ENCODE peak calls at places on chromosomes 16 and 17, in eight cellular contexts. Z, P, M, D, N, Y, S and H are unnamed samples.

GRCh38 chr17:79461041-79461440 is 149.8 kb downstream of the RBFOX3 start:
- DNase-seq in Z (no peak), P (no peak), M (no peak), D (no peak), N (no peak), Y (peak; percentile 58), S (no peak), H (no peak)

GRCh38 chr16:27378871-27379580 is 22.9 kb upstream of the IL21R start:
- DNase-seq in Z (no peak), P (no peak), M (no peak), D (no peak), N (peak; percentile 71), Y (no peak), S (no peak), H (no peak)

GRCh38 chr16:85332175-85332574 is 219.9 kb upstream of the CIBAR2 start:
- DNase-seq in Z (no peak), P (no peak), M (no peak), D (no peak), N (no peak), Y (no peak), S (no peak), H (no peak)

GRCh38 chr16:87390641-87391323 is 1.4 kb upstream of the MAP1LC3B start:
- DNase-seq in Z (no peak), P (no peak), M (no peak), D (peak; percentile 57), N (peak; percentile 83), Y (no peak), S (no peak), H (no peak)

GRCh38 chr17:78722101-78722761 is 59.8 kb downstream of the CYTH1 start:
- DNase-seq in Z (no peak), P (no peak), M (no peak), D (no peak), N (peak; percentile 86), Y (no peak), S (no peak), H (no peak)

GRCh38 chr16:11624645-11625607 is 38.2 kb upstream of the LITAF start:
- DNase-seq in Z (no peak), P (no peak), M (no peak), D (no peak), N (no peak), Y (no peak), S (no peak), H (no peak)

GRCh38 chr17:147796-148740 is 10.7 kb downstream of the SCGB1C2 start:
- DNase-seq in Z (no peak), P (peak; percentile 3), M (no peak), D (peak; percentile 16), N (peak; percentile 41), Y (no peak), S (peak; percentile 16), H (peak; percentile 30)

GRCh38 chr17:68383443-68384321 is 73.6 kb downstream of the WIPI1 start:
- DNase-seq in Z (no peak), P (peak; percentile 32), M (peak; percentile 82), D (no peak), N (no peak), Y (peak; percentile 50), S (no peak), H (no peak)

DNA sequence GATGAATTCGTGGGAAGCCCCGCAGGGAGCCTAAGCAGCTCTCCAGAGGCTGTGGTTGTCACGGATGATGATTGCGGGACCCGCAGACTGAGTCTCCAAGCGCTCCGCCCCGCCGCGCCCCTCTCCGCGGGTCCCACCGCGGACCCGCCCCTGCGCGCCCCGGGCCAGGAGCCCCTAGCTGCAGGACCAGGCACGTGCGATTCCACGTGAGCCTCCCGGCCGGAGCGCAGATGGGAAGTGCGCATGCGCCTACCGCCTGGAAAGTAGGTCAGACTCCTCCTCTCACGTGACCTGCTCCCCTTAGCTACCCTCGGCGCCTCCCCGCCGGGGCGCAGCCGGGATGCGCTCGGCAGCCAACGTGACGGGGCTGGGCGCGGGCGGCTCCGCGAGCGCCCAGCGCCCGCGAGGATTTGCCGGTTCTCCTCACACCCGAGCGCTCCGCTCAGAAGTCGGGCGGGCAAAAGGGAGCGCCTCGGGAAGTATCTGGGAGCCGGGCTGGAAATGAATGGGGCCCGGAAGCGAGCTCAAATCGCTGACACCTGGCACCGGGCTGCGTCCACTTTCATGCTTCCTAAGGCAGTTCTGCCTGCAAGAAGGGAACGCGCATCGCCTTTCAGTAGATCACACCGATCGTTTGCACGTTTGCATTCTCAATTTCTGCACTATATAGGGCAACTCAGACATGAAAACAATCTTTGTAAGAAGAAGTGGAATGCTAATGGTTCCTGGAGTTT is 26.4 kb upstream of the HLF start:
- DNase-seq in Z (peak; percentile 94), P (peak; percentile 95), M (peak; percentile 83), D (peak; percentile 98), N (peak; percentile 93), Y (peak; percentile 94), S (peak; percentile 92), H (peak; percentile 93)
- TF ChIP-seq POLR2A in Z (peak; percentile 28), P (peak; percentile 32), M (no peak), D (no peak), N (no peak), Y (peak; percentile 55), S (no peak), H (peak; percentile 37)

DNA sequence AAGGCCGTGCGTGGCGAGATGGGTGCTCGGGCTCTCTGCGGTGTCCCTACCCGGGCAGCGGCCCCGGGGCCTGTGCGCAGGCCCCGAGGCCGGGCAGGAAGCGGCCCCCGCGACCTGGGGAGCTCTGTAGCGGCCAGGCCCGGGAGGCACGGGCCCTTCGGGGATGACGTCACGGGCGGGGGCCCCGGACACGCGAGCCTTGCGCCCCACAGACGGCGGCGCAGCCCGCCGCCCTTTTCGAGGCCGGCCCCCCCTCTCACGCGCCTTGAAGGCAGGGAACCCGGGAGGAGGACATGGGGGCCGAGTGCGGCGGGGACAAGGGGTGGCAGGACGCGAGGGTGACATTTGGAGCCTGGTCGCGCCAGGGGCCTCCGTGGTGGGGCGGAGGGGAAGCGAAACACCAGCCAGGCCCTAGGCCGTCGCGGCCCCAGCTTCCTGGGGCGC is 1.1 kb downstream of the RAI1 start:
- DNase-seq in Z (peak; percentile 40), P (peak; percentile 61), M (peak; percentile 19), D (peak; percentile 75), N (peak; percentile 92), Y (peak; percentile 58), S (peak; percentile 57), H (peak; percentile 90)
- TF ChIP-seq POLR2A in Z (no peak), P (no peak), M (no peak), D (no peak), N (no peak), Y (peak; percentile 35), S (no peak), H (peak; percentile 12)

GRCh38 chr17:75271955-75272847 is 1.2 kb upstream of the MIF4GD start:
- DNase-seq in Z (peak; percentile 17), P (peak; percentile 47), M (no peak), D (no peak), N (peak; percentile 79), Y (peak; percentile 33), S (no peak), H (no peak)

GRCh38 chr17:75272848-75273184 is 1.8 kb upstream of the MIF4GD start:
- DNase-seq in Z (no peak), P (no peak), M (no peak), D (no peak), N (no peak), Y (no peak), S (no peak), H (no peak)

GRCh38 chr17:75270218-75270965 is 639 bp downstream of the MIF4GD start:
- DNase-seq in Z (peak; percentile 60), P (peak; percentile 74), M (peak; percentile 76), D (peak; percentile 67), N (peak; percentile 92), Y (peak; percentile 87), S (peak; percentile 66), H (peak; percentile 81)

GRCh38 chr17:75270966-75271232 is at the start of gene MIF4GD:
- DNase-seq in Z (no peak), P (no peak), M (no peak), D (no peak), N (no peak), Y (no peak), S (no peak), H (no peak)

GRCh38 chr17:75271233-75271954 is 363 bp upstream of the MIF4GD start:
- DNase-seq in Z (peak; percentile 71), P (peak; percentile 85), M (peak; percentile 54), D (peak; percentile 78), N (peak; percentile 98), Y (peak; percentile 80), S (peak; percentile 87), H (peak; percentile 92)
- TF ChIP-seq POLR2A in Z (no peak), P (peak; percentile 38), M (no peak), D (no peak), N (peak; percentile 30), Y (peak; percentile 78), S (no peak), H (peak; percentile 41)

DNA sequence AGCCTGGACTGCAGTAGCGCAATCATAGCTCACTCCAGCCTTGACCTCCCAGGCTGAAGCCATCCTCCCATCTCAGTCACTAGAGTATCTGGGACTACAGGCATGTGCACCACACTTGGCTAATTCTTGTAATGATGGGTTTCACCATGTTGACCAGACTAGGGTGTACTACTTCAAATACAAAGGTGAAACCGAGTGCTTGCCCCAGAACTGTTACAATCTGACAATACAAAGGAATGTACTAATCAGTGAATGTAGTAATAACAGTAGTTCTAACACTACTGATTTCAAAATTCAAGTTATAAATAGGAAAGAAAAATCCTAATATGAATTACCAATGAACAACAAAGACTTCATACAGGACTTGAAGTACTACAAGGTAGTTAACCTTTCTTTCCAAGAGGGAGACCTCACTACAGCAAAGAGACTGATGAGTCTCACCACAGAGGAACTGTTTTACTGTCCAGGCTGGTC is 24.4 kb downstream of the CRK start:
- DNase-seq in Z (no peak), P (no peak), M (no peak), D (no peak), N (no peak), Y (no peak), S (no peak), H (no peak)
- TF ChIP-seq POLR2A in Z (no peak), P (no peak), M (no peak), D (no peak), N (no peak), Y (no peak), S (no peak), H (no peak)

DNA sequence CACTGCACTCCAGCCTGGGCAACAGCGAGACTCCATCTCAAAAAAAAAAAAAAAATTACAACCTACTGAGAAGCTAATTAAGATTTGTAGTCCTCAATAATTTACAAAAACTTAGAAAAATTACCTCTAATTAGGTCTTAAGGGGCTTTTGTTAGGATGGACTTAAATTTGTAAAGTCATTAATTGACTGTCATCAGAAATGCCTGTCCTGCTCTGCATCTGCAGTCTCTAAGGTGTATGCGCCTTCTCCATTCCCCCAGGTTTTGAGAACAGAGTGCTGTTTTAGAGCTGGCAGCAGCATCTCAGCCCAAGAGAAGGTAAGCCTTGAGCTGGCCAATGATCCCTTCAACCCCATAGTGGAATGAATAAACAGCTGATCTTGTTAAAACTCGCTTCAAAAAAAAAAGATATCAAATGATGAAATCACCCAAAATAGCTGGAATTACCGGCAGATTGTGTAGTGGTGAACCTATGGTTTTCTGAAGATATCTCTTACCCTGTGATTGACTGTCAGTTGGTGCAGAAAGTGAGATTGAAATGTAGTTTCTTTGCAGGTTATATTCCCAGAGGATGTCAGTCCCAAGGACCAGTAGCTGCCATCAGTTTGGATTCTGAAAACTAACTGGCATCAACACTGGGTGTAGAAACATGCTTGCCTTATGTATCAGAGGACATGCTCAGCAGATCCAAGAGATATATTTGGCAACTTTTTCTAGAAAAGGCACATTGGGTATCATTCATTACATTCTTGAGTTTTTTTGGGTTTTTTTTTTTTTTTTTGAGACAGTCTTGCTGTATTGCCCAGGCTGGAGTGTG is 25.7 kb downstream of the TRPV2 start:
- DNase-seq in Z (no peak), P (no peak), M (no peak), D (no peak), N (no peak), Y (no peak), S (no peak), H (no peak)
- TF ChIP-seq POLR2A in Z (no peak), P (no peak), M (peak; percentile 74), D (no peak), N (no peak), Y (no peak), S (no peak), H (no peak)